ENCODE peak calls at places on chromosomes 11 and 22, in six cellular contexts. U is heart right ventricle, L is psoas muscle, O is GM23248, N is H9, E is stomach. V is an unnamed sample.
A peak's percentile ranks its signal among the peaks of the same experiment; 100 is the strongest.

GRCh38 chr11:122365545-122366380 is 249.7 kb upstream of the BLID start:
- DNase-seq in U (peak; percentile 14), L (no peak), O (peak; percentile 49), N (no peak), E (no peak), V (no peak)

GRCh38 chr11:17915500-17916143 is 97.2 kb downstream of the SERGEF start:
- DNase-seq in U (no peak), L (peak; percentile 53), O (peak; percentile 10), N (no peak), E (no peak), V (no peak)

GRCh38 chr11:91756829-91757480 is 467.7 kb upstream of the FAT3 start:
- DNase-seq in U (no peak), L (no peak), O (no peak), N (no peak), E (no peak), V (no peak)

GRCh38 chr11:84536456-84536855 is 1090.7 kb downstream of the DLG2 start:
- DNase-seq in U (no peak), L (no peak), O (no peak), N (no peak), E (no peak), V (no peak)

GRCh38 chr11:64864473-64865285 is 13.7 kb downstream of the EHD1 start:
- DNase-seq in U (peak; percentile 79), L (peak; percentile 89), O (peak; percentile 96), N (no peak), E (no peak), V (no peak)

GRCh38 chr11:104830080-104830479 is 68.2 kb downstream of the CASP12 start:
- DNase-seq in U (no peak), L (no peak), O (peak; percentile 73), N (no peak), E (no peak), V (no peak)

GRCh38 chr11:76083563-76084451 is 122.5 kb downstream of the WNT11 start:
- DNase-seq in U (no peak), L (no peak), O (peak; percentile 36), N (no peak), E (no peak), V (no peak)

GRCh38 chr11:21965221-21965620 is 227.7 kb upstream of the ANO5 start:
- DNase-seq in U (no peak), L (no peak), O (no peak), N (no peak), E (no peak), V (no peak)

GRCh38 chr11:81000334-81001100 is 1559.7 kb upstream of the TENM4 start:
- DNase-seq in U (no peak), L (no peak), O (no peak), N (no peak), E (no peak), V (no peak)

GRCh38 chr11:46336781-46337180 is 10.5 kb upstream of the DGKZ start:
- DNase-seq in U (no peak), L (no peak), O (peak; percentile 68), N (no peak), E (no peak), V (no peak)

GRCh38 chr22:37442537-37442936 is 15.3 kb upstream of the ELFN2 start:
- DNase-seq in U (no peak), L (no peak), O (peak; percentile 57), N (no peak), E (no peak), V (no peak)

GRCh38 chr11:60334005-60334620 is 7.1 kb downstream of the MS4A6E start:
- DNase-seq in U (peak; percentile 43), L (no peak), O (peak; percentile 55), N (peak; percentile 87), E (peak; percentile 71), V (peak; percentile 12)

GRCh38 chr11:130096823-130097222 is 27.1 kb downstream of the APLP2 start:
- DNase-seq in U (no peak), L (no peak), O (no peak), N (no peak), E (no peak), V (no peak)

GRCh38 chr11:101019870-101020269 is 109.7 kb downstream of the PGR start:
- DNase-seq in U (no peak), L (no peak), O (no peak), N (no peak), E (no peak), V (no peak)

GRCh38 chr22:33781396-33781795 is 138.9 kb downstream of the LARGE1 start:
- DNase-seq in U (peak; percentile 26), L (no peak), O (peak; percentile 76), N (no peak), E (no peak), V (no peak)

GRCh38 chr22:20011993-20012740 is 4.5 kb downstream of the ARVCF start:
- DNase-seq in U (no peak), L (peak; percentile 44), O (no peak), N (no peak), E (no peak), V (no peak)

GRCh38 chr11:5679811-5680210 is 5.1 kb downstream of the TRIM5 start:
- DNase-seq in U (no peak), L (no peak), O (no peak), N (no peak), E (no peak), V (no peak)

GRCh38 chr11:47523491-47524199 is 29.3 kb downstream of the CELF1 start:
- DNase-seq in U (peak; percentile 66), L (no peak), O (peak; percentile 84), N (no peak), E (no peak), V (peak; percentile 21)

GRCh38 chr22:33049125-33049729 is 9.0 kb downstream of the SYN3 start:
- DNase-seq in U (peak; percentile 84), L (peak; percentile 81), O (peak; percentile 83), N (peak; percentile 79), E (peak; percentile 80), V (peak; percentile 18)

GRCh38 chr22:43849731-43850130 is 12.6 kb downstream of the SULT4A1 start:
- DNase-seq in U (no peak), L (peak; percentile 3), O (no peak), N (peak; percentile 21), E (no peak), V (no peak)

GRCh38 chr11:80109031-80109430 is 668.2 kb upstream of the TENM4 start:
- DNase-seq in U (no peak), L (no peak), O (no peak), N (no peak), E (no peak), V (no peak)

GRCh38 chr11:57290288-57290687 is 34.5 kb downstream of the TNKS1BP1 start:
- DNase-seq in U (no peak), L (no peak), O (peak; percentile 83), N (no peak), E (no peak), V (no peak)

GRCh38 chr22:20429254-20430100 is 8.1 kb downstream of the SCARF2 start:
- DNase-seq in U (no peak), L (peak; percentile 64), O (no peak), N (peak; percentile 90), E (peak; percentile 83), V (peak; percentile 72)

GRCh38 chr11:67664213-67664585 is 10.2 kb downstream of the ALDH3B2 start:
- DNase-seq in U (no peak), L (no peak), O (no peak), N (no peak), E (no peak), V (no peak)

GRCh38 chr11:60970369-60970774 is 1.1 kb upstream of the CD6 start:
- DNase-seq in U (peak; percentile 50), L (peak; percentile 69), O (peak; percentile 69), N (peak; percentile 69), E (peak; percentile 79), V (peak; percentile 80)

GRCh38 chr22:49534386-49534785 is 293.3 kb downstream of the BRD1 start:
- DNase-seq in U (no peak), L (no peak), O (no peak), N (peak; percentile 14), E (no peak), V (no peak)
- H3K9me3 ChIP-seq in U (no peaks in the 10 kb centered on the region), L (no peaks in the 10 kb centered on the region), O (no peaks in the 10 kb centered on the region), N (no peaks in the 10 kb centered on the region), E (no peaks in the 10 kb centered on the region), V (no peaks in the 10 kb centered on the region)

GRCh38 chr11:114619659-114620173 is 24.1 kb upstream of the NXPE4 start:
- DNase-seq in U (no peak), L (no peak), O (no peak), N (no peak), E (no peak), V (no peak)
- H3K9me3 ChIP-seq in U (peaks cover 98% of the 10 kb centered on the region), L (peaks cover 7% of the 10 kb centered on the region), O (no peaks in the 10 kb centered on the region), N (peaks cover 25% of the 10 kb centered on the region), E (peaks cover 3% of the 10 kb centered on the region), V (peaks cover 4% of the 10 kb centered on the region)

GRCh38 chr22:47309476-47309875 is 547.0 kb downstream of the TBC1D22A start:
- DNase-seq in U (no peak), L (no peak), O (no peak), N (no peak), E (no peak), V (no peak)

GRCh38 chr22:47307812-47308211 is 545.4 kb downstream of the TBC1D22A start:
- DNase-seq in U (no peak), L (no peak), O (no peak), N (no peak), E (no peak), V (no peak)

GRCh38 chr22:47308886-47309285 is 546.4 kb downstream of the TBC1D22A start:
- DNase-seq in U (no peak), L (no peak), O (no peak), N (no peak), E (no peak), V (no peak)

GRCh38 chr22:47304854-47305253 is 542.4 kb downstream of the TBC1D22A start:
- DNase-seq in U (no peak), L (no peak), O (no peak), N (no peak), E (no peak), V (no peak)

GRCh38 chr22:47307326-47307725 is 544.9 kb downstream of the TBC1D22A start:
- DNase-seq in U (no peak), L (no peak), O (peak; percentile 64), N (no peak), E (no peak), V (no peak)
- H3K9me3 ChIP-seq in U (peaks cover 7% of the 10 kb centered on the region), L (no peaks in the 10 kb centered on the region), O (no peaks in the 10 kb centered on the region), N (peaks cover 87% of the 10 kb centered on the region), E (no peaks in the 10 kb centered on the region), V (no peaks in the 10 kb centered on the region)

DNA sequence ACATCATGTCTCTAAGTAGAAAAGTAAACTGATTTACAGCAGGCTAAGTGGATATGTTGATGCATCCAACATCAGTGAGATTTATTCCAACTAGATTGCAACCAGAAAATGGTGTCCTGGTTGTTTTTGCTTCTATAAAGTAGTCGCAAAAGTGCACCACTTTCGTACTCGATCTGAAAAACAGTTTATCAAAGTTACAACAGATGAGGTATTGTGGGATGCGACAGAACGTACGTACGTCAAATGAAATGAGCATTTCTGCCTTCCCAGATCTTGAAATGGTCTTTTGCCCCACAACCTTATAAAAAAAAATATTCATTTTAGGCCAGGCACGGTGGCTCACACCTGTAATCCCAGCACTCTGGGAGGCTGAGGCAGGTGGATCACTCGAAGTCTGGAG is 13.7 kb downstream of the GRAP2 start:
- DNase-seq in U (no peak), L (no peak), O (no peak), N (no peak), E (no peak), V (no peak)
- H3K9me3 ChIP-seq in U (no peaks in the 10 kb centered on the region), L (no peaks in the 10 kb centered on the region), O (no peaks in the 10 kb centered on the region), N (no peaks in the 10 kb centered on the region), E (no peaks in the 10 kb centered on the region), V (no peaks in the 10 kb centered on the region)

GRCh38 chr11:2645779-2646118 is 54.0 kb downstream of the KCNQ1OT1 start:
- DNase-seq in U (no peak), L (no peak), O (no peak), N (no peak), E (no peak), V (no peak)
- H3K9me3 ChIP-seq in U (peaks cover 100% of the 10 kb centered on the region), L (peaks cover 79% of the 10 kb centered on the region), O (peaks cover 25% of the 10 kb centered on the region), N (peaks cover 42% of the 10 kb centered on the region), E (peaks cover 86% of the 10 kb centered on the region), V (peaks cover 16% of the 10 kb centered on the region)

V was measured in T-helper 17 cell.